ENCODE peak calls at places on chromosome 4, in four cellular contexts. P is astrocyte of the spinal cord, Y is H9, T is MCF 10A. R is an unnamed sample.

GRCh38 chr4:147194107-147194506 is 248.4 kb upstream of the TTC29 start:
- DNase-seq in T (no peak), Y (no peak), P (no peak), R (no peak)

GRCh38 chr4:134145369-134145768 is 56.2 kb downstream of the PABPC4L start:
- DNase-seq in P (no peak), T (no peak), Y (no peak), R (no peak)

GRCh38 chr4:26557164-26557563 is 26.7 kb upstream of the TBC1D19 start:
- DNase-seq in T (peak; percentile 24), Y (no peak), P (peak; percentile 97), R (peak; percentile 20)

GRCh38 chr4:127236875-127237274 is 395.9 kb upstream of the INTU start:
- DNase-seq in Y (no peak), T (no peak), P (no peak), R (no peak)

GRCh38 chr4:86302242-86302641 is 57.6 kb downstream of the MAPK10 start:
- DNase-seq in T (peak; percentile 8), Y (peak; percentile 31), P (peak; percentile 76), R (no peak)

GRCh38 chr4:157005193-157005592 is 33.6 kb upstream of the PDGFC start:
- DNase-seq in T (peak; percentile 21), Y (no peak), P (no peak), R (no peak)

GRCh38 chr4:32645653-32646052 is 1925.5 kb downstream of the PCDH7 start:
- DNase-seq in P (no peak), Y (no peak), T (no peak), R (no peak)

GRCh38 chr4:23741586-23742240 is 148.1 kb downstream of the PPARGC1A start:
- DNase-seq in T (no peak), P (no peak), Y (no peak), R (no peak)

GRCh38 chr4:142696334-142697122 is 149.6 kb downstream of the INPP4B start:
- DNase-seq in P (no peak), Y (no peak), T (no peak), R (no peak)

GRCh38 chr4:183254162-183254561 is 65.9 kb downstream of the CLDN22 start:
- DNase-seq in Y (no peak), T (no peak), P (no peak), R (peak; percentile 6)

GRCh38 chr4:25919676-25920075 is 5.7 kb downstream of the SMIM20 start:
- DNase-seq in P (no peak), Y (no peak), T (no peak), R (no peak)

GRCh38 chr4:101885574-101885973 is 95.0 kb downstream of the BANK1 start:
- DNase-seq in Y (no peak), T (peak; percentile 35), P (no peak), R (peak; percentile 81)

GRCh38 chr4:137226900-137227299 is 305.4 kb downstream of the PCDH18 start:
- DNase-seq in T (peak; percentile 49), P (no peak), Y (no peak), R (peak; percentile 55)
- TF ChIP-seq CTCF in T (peak; percentile 34), P (peak; percentile 34), Y (peak; percentile 49), R (peak; percentile 60)

DNA sequence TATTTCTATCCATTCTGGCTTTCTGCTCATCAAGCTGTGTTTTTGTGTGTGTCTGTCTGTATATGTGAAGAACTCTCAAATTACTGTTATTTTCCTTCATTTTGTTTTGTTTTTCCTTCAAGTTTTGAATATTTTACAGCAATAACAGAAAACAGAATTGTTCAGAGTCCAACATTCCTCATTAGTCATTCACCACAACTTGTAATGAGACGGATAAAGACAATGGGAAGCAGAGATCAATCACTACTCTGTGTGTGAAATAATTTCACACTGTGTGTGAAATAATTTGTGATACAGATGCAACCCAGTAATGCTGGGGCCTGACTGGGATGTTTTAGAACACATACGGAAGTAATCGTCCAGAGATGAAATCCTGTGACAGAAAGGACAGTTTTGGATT is 55.2 kb downstream of the HPGD start:
- DNase-seq in T (peak; percentile 47), Y (no peak), P (peak; percentile 23), R (no peak)
- TF ChIP-seq CTCF in T (no peak), Y (no peak), P (no peak), R (no peak)

DNA sequence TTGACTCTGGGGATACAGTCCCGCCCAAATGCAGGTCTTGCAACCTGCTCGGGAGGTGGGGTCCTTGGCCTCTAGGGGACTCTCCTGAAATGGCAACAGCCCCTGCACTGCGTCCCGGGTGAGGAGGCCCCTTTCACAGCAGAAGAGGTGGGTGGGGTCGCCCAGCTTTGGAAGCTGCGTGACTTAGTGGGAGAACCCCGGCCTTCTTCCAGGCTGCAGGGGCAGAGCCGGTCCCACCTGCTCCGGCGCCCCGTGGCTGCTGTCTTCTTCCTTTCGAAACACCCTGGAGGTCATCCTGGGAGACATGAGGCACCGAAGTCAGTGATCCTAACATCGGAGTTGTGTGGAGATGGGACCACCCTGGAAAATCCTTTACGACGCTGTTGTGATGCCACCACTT is 103.7 kb upstream of the ADRA2C start:
- DNase-seq in T (no peak), P (no peak), Y (no peak), R (no peak)
- TF ChIP-seq CTCF in T (no peak), P (no peak), Y (no peak), R (no peak)

GRCh38 chr4:163755013-163755412 is 260.5 kb downstream of the TMA16 start:
- DNase-seq in P (peak; percentile 46), T (peak; percentile 49), Y (no peak), R (peak; percentile 51)
- TF ChIP-seq CTCF in P (peak; percentile 51), T (peak; percentile 38), Y (peak; percentile 58), R (peak; percentile 67)

GRCh38 chr4:28558871-28559270 is 1698.2 kb downstream of the STIM2 start:
- DNase-seq in P (no peak), Y (no peak), T (no peak), R (no peak)
- TF ChIP-seq CTCF in P (no peak), Y (no peak), T (no peak), R (no peak)

GRCh38 chr4:163556169-163556568 is 61.7 kb downstream of the TMA16 start:
- DNase-seq in Y (no peak), P (peak; percentile 20), T (peak; percentile 23), R (peak; percentile 33)
- TF ChIP-seq CTCF in Y (no peak), P (peak; percentile 4), T (peak; percentile 39), R (peak; percentile 51)

GRCh38 chr4:125314676-125315570 is at the start of gene FAT4:
- DNase-seq in P (peak; percentile 99), Y (peak; percentile 96), T (peak; percentile 95), R (peak; percentile 85)
- TF ChIP-seq CTCF in P (peak; percentile 12), Y (no peak), T (no peak), R (no peak)

GRCh38 chr4:46886711-46887110 is 22.3 kb downstream of the COX7B2 start:
- DNase-seq in P (peak; percentile 27), Y (no peak), T (peak; percentile 29), R (peak; percentile 38)
- TF ChIP-seq CTCF in P (peak; percentile 47), Y (peak; percentile 32), T (peak; percentile 28), R (peak; percentile 52)

DNA sequence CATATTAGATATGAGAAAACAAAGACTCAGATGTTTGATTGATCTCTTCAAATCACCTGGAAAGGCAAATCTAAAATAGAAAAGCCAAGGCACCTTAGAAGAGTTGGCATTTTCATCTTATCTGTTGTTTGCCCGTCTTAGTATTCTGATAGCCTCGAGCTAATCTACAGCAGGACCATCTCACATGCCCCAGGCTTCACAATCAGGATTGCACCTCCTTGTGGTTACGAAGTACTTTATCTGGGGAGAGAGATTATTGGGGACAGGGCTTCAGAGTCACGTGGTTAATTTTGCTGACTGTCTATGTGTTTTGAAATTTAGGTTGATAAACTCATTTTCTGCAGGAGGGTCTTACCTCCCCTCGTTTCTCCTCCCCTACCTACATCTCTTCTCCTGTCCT is 313.1 kb upstream of the ANXA10 start:
- DNase-seq in Y (no peak), T (no peak), P (no peak), R (no peak)
- TF ChIP-seq CTCF in Y (peak; percentile 27), T (no peak), P (no peak), R (peak; percentile 19)

R was measured in PC-3.